ENCODE peak calls at places on chromosomes 2 and 18, in eight cellular contexts. One of them, this sample, is unnamed.

GRCh38 chr2:38377501-38378258 is 607 bp upstream of the ATL2 start:
- DNase-seq in stromal cell of bone marrow: peak
- DNase-seq in body of pancreas: no peak
- DNase-seq in cardiac muscle cell: peak
- DNase-seq in left ventricle myocardium inferior: no peak
- DNase-seq in stimulated activated CD4-positive, alpha-beta T cell treated with anti-CD3 and anti-CD28 coated beads, Interleukin-12 subunit alpha, Interleukin-12 subunit beta, amount 100 ng/mL, for 24 hours: no peak
- DNase-seq in ACHN: peak
- DNase-seq in NCI-H69: peak
- DNase-seq in this sample: no peak

GRCh38 chr2:200087451-200087850 is 132.1 kb downstream of the MAIP1 start:
- DNase-seq in stromal cell of bone marrow: no peak
- DNase-seq in body of pancreas: no peak
- DNase-seq in cardiac muscle cell: no peak
- DNase-seq in left ventricle myocardium inferior: no peak
- DNase-seq in stimulated activated CD4-positive, alpha-beta T cell treated with anti-CD3 and anti-CD28 coated beads, Interleukin-12 subunit alpha, Interleukin-12 subunit beta, amount 100 ng/mL, for 24 hours: no peak
- DNase-seq in ACHN: no peak
- DNase-seq in NCI-H69: no peak
- DNase-seq in this sample: no peak

GRCh38 chr2:97748397-97748796 is 35.0 kb downstream of the ZAP70 start:
- DNase-seq in stromal cell of bone marrow: no peak
- DNase-seq in body of pancreas: no peak
- DNase-seq in cardiac muscle cell: peak
- DNase-seq in left ventricle myocardium inferior: peak
- DNase-seq in stimulated activated CD4-positive, alpha-beta T cell treated with anti-CD3 and anti-CD28 coated beads, Interleukin-12 subunit alpha, Interleukin-12 subunit beta, amount 100 ng/mL, for 24 hours: no peak
- DNase-seq in ACHN: peak
- DNase-seq in NCI-H69: peak
- DNase-seq in this sample: no peak

GRCh38 chr18:71114550-71115210 is 825.8 kb downstream of the SOCS6 start:
- DNase-seq in stromal cell of bone marrow: peak
- DNase-seq in body of pancreas: no peak
- DNase-seq in cardiac muscle cell: no peak
- DNase-seq in left ventricle myocardium inferior: no peak
- DNase-seq in stimulated activated CD4-positive, alpha-beta T cell treated with anti-CD3 and anti-CD28 coated beads, Interleukin-12 subunit alpha, Interleukin-12 subunit beta, amount 100 ng/mL, for 24 hours: no peak
- DNase-seq in ACHN: no peak
- DNase-seq in NCI-H69: no peak
- DNase-seq in this sample: no peak

GRCh38 chr2:111930404-111930803 is 32.0 kb downstream of the MERTK start:
- DNase-seq in stromal cell of bone marrow: no peak
- DNase-seq in body of pancreas: no peak
- DNase-seq in cardiac muscle cell: no peak
- DNase-seq in left ventricle myocardium inferior: no peak
- DNase-seq in stimulated activated CD4-positive, alpha-beta T cell treated with anti-CD3 and anti-CD28 coated beads, Interleukin-12 subunit alpha, Interleukin-12 subunit beta, amount 100 ng/mL, for 24 hours: no peak
- DNase-seq in ACHN: no peak
- DNase-seq in NCI-H69: no peak
- DNase-seq in this sample: no peak

GRCh38 chr2:501130-501529 is 176.1 kb downstream of the TMEM18 start:
- DNase-seq in stromal cell of bone marrow: no peak
- DNase-seq in body of pancreas: no peak
- DNase-seq in cardiac muscle cell: no peak
- DNase-seq in left ventricle myocardium inferior: no peak
- DNase-seq in stimulated activated CD4-positive, alpha-beta T cell treated with anti-CD3 and anti-CD28 coated beads, Interleukin-12 subunit alpha, Interleukin-12 subunit beta, amount 100 ng/mL, for 24 hours: no peak
- DNase-seq in ACHN: no peak
- DNase-seq in NCI-H69: no peak
- DNase-seq in this sample: no peak

GRCh38 chr2:199458017-199458805 is 472 bp upstream of the SATB2 start:
- DNase-seq in stromal cell of bone marrow: no peak
- DNase-seq in body of pancreas: no peak
- DNase-seq in cardiac muscle cell: peak
- DNase-seq in left ventricle myocardium inferior: peak
- DNase-seq in stimulated activated CD4-positive, alpha-beta T cell treated with anti-CD3 and anti-CD28 coated beads, Interleukin-12 subunit alpha, Interleukin-12 subunit beta, amount 100 ng/mL, for 24 hours: no peak
- DNase-seq in ACHN: peak
- DNase-seq in NCI-H69: peak
- DNase-seq in this sample: no peak

GRCh38 chr2:31531101-31531500 is 49.6 kb downstream of the SRD5A2 start:
- DNase-seq in stromal cell of bone marrow: no peak
- DNase-seq in body of pancreas: no peak
- DNase-seq in cardiac muscle cell: no peak
- DNase-seq in left ventricle myocardium inferior: no peak
- DNase-seq in stimulated activated CD4-positive, alpha-beta T cell treated with anti-CD3 and anti-CD28 coated beads, Interleukin-12 subunit alpha, Interleukin-12 subunit beta, amount 100 ng/mL, for 24 hours: no peak
- DNase-seq in ACHN: no peak
- DNase-seq in NCI-H69: no peak
- DNase-seq in this sample: no peak

GRCh38 chr2:135685361-135685760 is 56.3 kb upstream of the UBXN4 start:
- DNase-seq in stromal cell of bone marrow: no peak
- DNase-seq in body of pancreas: no peak
- DNase-seq in cardiac muscle cell: no peak
- DNase-seq in left ventricle myocardium inferior: no peak
- DNase-seq in stimulated activated CD4-positive, alpha-beta T cell treated with anti-CD3 and anti-CD28 coated beads, Interleukin-12 subunit alpha, Interleukin-12 subunit beta, amount 100 ng/mL, for 24 hours: no peak
- DNase-seq in ACHN: no peak
- DNase-seq in NCI-H69: no peak
- DNase-seq in this sample: peak

GRCh38 chr2:218895326-218895725 is 14.7 kb downstream of the WNT10A start:
- DNase-seq in stromal cell of bone marrow: no peak
- DNase-seq in body of pancreas: no peak
- DNase-seq in cardiac muscle cell: no peak
- DNase-seq in left ventricle myocardium inferior: no peak
- DNase-seq in stimulated activated CD4-positive, alpha-beta T cell treated with anti-CD3 and anti-CD28 coated beads, Interleukin-12 subunit alpha, Interleukin-12 subunit beta, amount 100 ng/mL, for 24 hours: no peak
- DNase-seq in ACHN: no peak
- DNase-seq in NCI-H69: peak
- DNase-seq in this sample: peak

GRCh38 chr2:64342195-64343099 is 111.5 kb upstream of the LGALSL start:
- DNase-seq in stromal cell of bone marrow: no peak
- DNase-seq in body of pancreas: no peak
- DNase-seq in cardiac muscle cell: no peak
- DNase-seq in left ventricle myocardium inferior: no peak
- DNase-seq in stimulated activated CD4-positive, alpha-beta T cell treated with anti-CD3 and anti-CD28 coated beads, Interleukin-12 subunit alpha, Interleukin-12 subunit beta, amount 100 ng/mL, for 24 hours: no peak
- DNase-seq in ACHN: peak
- DNase-seq in NCI-H69: no peak
- DNase-seq in this sample: peak

GRCh38 chr2:26356771-26357170 is 10.2 kb upstream of the ADGRF3 start:
- DNase-seq in stromal cell of bone marrow: no peak
- DNase-seq in body of pancreas: no peak
- DNase-seq in cardiac muscle cell: no peak
- DNase-seq in left ventricle myocardium inferior: no peak
- DNase-seq in stimulated activated CD4-positive, alpha-beta T cell treated with anti-CD3 and anti-CD28 coated beads, Interleukin-12 subunit alpha, Interleukin-12 subunit beta, amount 100 ng/mL, for 24 hours: no peak
- DNase-seq in ACHN: no peak
- DNase-seq in NCI-H69: no peak
- DNase-seq in this sample: peak

GRCh38 chr2:73920577-73921545 is 5.8 kb upstream of the DGUOK start:
- DNase-seq in stromal cell of bone marrow: no peak
- DNase-seq in body of pancreas: peak
- DNase-seq in cardiac muscle cell: peak
- DNase-seq in left ventricle myocardium inferior: no peak
- DNase-seq in stimulated activated CD4-positive, alpha-beta T cell treated with anti-CD3 and anti-CD28 coated beads, Interleukin-12 subunit alpha, Interleukin-12 subunit beta, amount 100 ng/mL, for 24 hours: no peak
- DNase-seq in ACHN: peak
- DNase-seq in NCI-H69: peak
- DNase-seq in this sample: no peak

GRCh38 chr2:8663997-8664396 is 17.9 kb upstream of the ID2 start:
- DNase-seq in stromal cell of bone marrow: no peak
- DNase-seq in body of pancreas: no peak
- DNase-seq in cardiac muscle cell: no peak
- DNase-seq in left ventricle myocardium inferior: no peak
- DNase-seq in stimulated activated CD4-positive, alpha-beta T cell treated with anti-CD3 and anti-CD28 coated beads, Interleukin-12 subunit alpha, Interleukin-12 subunit beta, amount 100 ng/mL, for 24 hours: no peak
- DNase-seq in ACHN: no peak
- DNase-seq in NCI-H69: no peak
- DNase-seq in this sample: no peak

GRCh38 chr18:33440384-33441043 is at the start of gene CCDC178:
- DNase-seq in stromal cell of bone marrow: no peak
- DNase-seq in body of pancreas: peak
- DNase-seq in cardiac muscle cell: peak
- DNase-seq in left ventricle myocardium inferior: no peak
- DNase-seq in stimulated activated CD4-positive, alpha-beta T cell treated with anti-CD3 and anti-CD28 coated beads, Interleukin-12 subunit alpha, Interleukin-12 subunit beta, amount 100 ng/mL, for 24 hours: no peak
- DNase-seq in ACHN: peak
- DNase-seq in NCI-H69: peak
- DNase-seq in this sample: no peak

GRCh38 chr2:38301340-38301968 is 75.6 kb downstream of the ATL2 start:
- DNase-seq in stromal cell of bone marrow: no peak
- DNase-seq in body of pancreas: no peak
- DNase-seq in cardiac muscle cell: peak
- DNase-seq in left ventricle myocardium inferior: no peak
- DNase-seq in stimulated activated CD4-positive, alpha-beta T cell treated with anti-CD3 and anti-CD28 coated beads, Interleukin-12 subunit alpha, Interleukin-12 subunit beta, amount 100 ng/mL, for 24 hours: no peak
- DNase-seq in ACHN: no peak
- DNase-seq in NCI-H69: no peak
- DNase-seq in this sample: no peak

GRCh38 chr18:75221397-75221796 is 10.8 kb downstream of the TSHZ1 start:
- DNase-seq in stromal cell of bone marrow: no peak
- DNase-seq in body of pancreas: no peak
- DNase-seq in cardiac muscle cell: no peak
- DNase-seq in left ventricle myocardium inferior: no peak
- DNase-seq in stimulated activated CD4-positive, alpha-beta T cell treated with anti-CD3 and anti-CD28 coated beads, Interleukin-12 subunit alpha, Interleukin-12 subunit beta, amount 100 ng/mL, for 24 hours: no peak
- DNase-seq in ACHN: no peak
- DNase-seq in NCI-H69: peak
- DNase-seq in this sample: peak

GRCh38 chr2:175679231-175679630 is 322.8 kb downstream of the LNPK start:
- DNase-seq in stromal cell of bone marrow: no peak
- DNase-seq in body of pancreas: no peak
- DNase-seq in cardiac muscle cell: no peak
- DNase-seq in left ventricle myocardium inferior: no peak
- DNase-seq in stimulated activated CD4-positive, alpha-beta T cell treated with anti-CD3 and anti-CD28 coated beads, Interleukin-12 subunit alpha, Interleukin-12 subunit beta, amount 100 ng/mL, for 24 hours: no peak
- DNase-seq in ACHN: no peak
- DNase-seq in NCI-H69: no peak
- DNase-seq in this sample: no peak

GRCh38 chr2:143254108-143254507 is 124.9 kb downstream of the ARHGAP15 start:
- DNase-seq in stromal cell of bone marrow: no peak
- DNase-seq in body of pancreas: no peak
- DNase-seq in cardiac muscle cell: no peak
- DNase-seq in left ventricle myocardium inferior: no peak
- DNase-seq in stimulated activated CD4-positive, alpha-beta T cell treated with anti-CD3 and anti-CD28 coated beads, Interleukin-12 subunit alpha, Interleukin-12 subunit beta, amount 100 ng/mL, for 24 hours: no peak
- DNase-seq in ACHN: no peak
- DNase-seq in NCI-H69: no peak
- DNase-seq in this sample: no peak

GRCh38 chr2:172991036-172991435 is 84.6 kb upstream of the MAP3K20 start:
- DNase-seq in stromal cell of bone marrow: no peak
- DNase-seq in body of pancreas: no peak
- DNase-seq in cardiac muscle cell: no peak
- DNase-seq in left ventricle myocardium inferior: no peak
- DNase-seq in stimulated activated CD4-positive, alpha-beta T cell treated with anti-CD3 and anti-CD28 coated beads, Interleukin-12 subunit alpha, Interleukin-12 subunit beta, amount 100 ng/mL, for 24 hours: no peak
- DNase-seq in ACHN: no peak
- DNase-seq in NCI-H69: peak
- DNase-seq in this sample: no peak

GRCh38 chr2:9570182-9571060 is 14.8 kb upstream of the ADAM17 start:
- DNase-seq in stromal cell of bone marrow: no peak
- DNase-seq in body of pancreas: no peak
- DNase-seq in cardiac muscle cell: no peak
- DNase-seq in left ventricle myocardium inferior: no peak
- DNase-seq in stimulated activated CD4-positive, alpha-beta T cell treated with anti-CD3 and anti-CD28 coated beads, Interleukin-12 subunit alpha, Interleukin-12 subunit beta, amount 100 ng/mL, for 24 hours: no peak
- DNase-seq in ACHN: no peak
- DNase-seq in NCI-H69: no peak
- DNase-seq in this sample: no peak

GRCh38 chr2:79580175-79580574 is 67.3 kb downstream of the CTNNA2 start:
- DNase-seq in stromal cell of bone marrow: peak
- DNase-seq in body of pancreas: no peak
- DNase-seq in cardiac muscle cell: no peak
- DNase-seq in left ventricle myocardium inferior: no peak
- DNase-seq in stimulated activated CD4-positive, alpha-beta T cell treated with anti-CD3 and anti-CD28 coated beads, Interleukin-12 subunit alpha, Interleukin-12 subunit beta, amount 100 ng/mL, for 24 hours: no peak
- DNase-seq in ACHN: no peak
- DNase-seq in NCI-H69: no peak
- DNase-seq in this sample: no peak

GRCh38 chr2:179677148-179677688 is 184.2 kb downstream of the ZNF385B start:
- DNase-seq in stromal cell of bone marrow: no peak
- DNase-seq in body of pancreas: no peak
- DNase-seq in cardiac muscle cell: peak
- DNase-seq in left ventricle myocardium inferior: no peak
- DNase-seq in stimulated activated CD4-positive, alpha-beta T cell treated with anti-CD3 and anti-CD28 coated beads, Interleukin-12 subunit alpha, Interleukin-12 subunit beta, amount 100 ng/mL, for 24 hours: no peak
- DNase-seq in ACHN: no peak
- DNase-seq in NCI-H69: no peak
- DNase-seq in this sample: no peak

GRCh38 chr2:43180901-43181300 is 45.5 kb downstream of the ZFP36L2 start:
- DNase-seq in stromal cell of bone marrow: no peak
- DNase-seq in body of pancreas: no peak
- DNase-seq in cardiac muscle cell: no peak
- DNase-seq in left ventricle myocardium inferior: no peak
- DNase-seq in stimulated activated CD4-positive, alpha-beta T cell treated with anti-CD3 and anti-CD28 coated beads, Interleukin-12 subunit alpha, Interleukin-12 subunit beta, amount 100 ng/mL, for 24 hours: no peak
- DNase-seq in ACHN: no peak
- DNase-seq in NCI-H69: no peak
- DNase-seq in this sample: peak

GRCh38 chr2:227038550-227039189 is 125.3 kb downstream of the COL4A4 start:
- DNase-seq in stromal cell of bone marrow: no peak
- DNase-seq in body of pancreas: no peak
- DNase-seq in cardiac muscle cell: no peak
- DNase-seq in left ventricle myocardium inferior: no peak
- DNase-seq in stimulated activated CD4-positive, alpha-beta T cell treated with anti-CD3 and anti-CD28 coated beads, Interleukin-12 subunit alpha, Interleukin-12 subunit beta, amount 100 ng/mL, for 24 hours: no peak
- DNase-seq in ACHN: no peak
- DNase-seq in NCI-H69: peak
- DNase-seq in this sample: no peak

GRCh38 chr2:97911210-97911921 is 84.4 kb downstream of the TMEM131 start:
- DNase-seq in stromal cell of bone marrow: peak
- DNase-seq in body of pancreas: no peak
- DNase-seq in cardiac muscle cell: no peak
- DNase-seq in left ventricle myocardium inferior: no peak
- DNase-seq in stimulated activated CD4-positive, alpha-beta T cell treated with anti-CD3 and anti-CD28 coated beads, Interleukin-12 subunit alpha, Interleukin-12 subunit beta, amount 100 ng/mL, for 24 hours: no peak
- DNase-seq in ACHN: no peak
- DNase-seq in NCI-H69: no peak
- DNase-seq in this sample: peak

GRCh38 chr2:64656379-64656778 is 2.7 kb upstream of the SERTAD2 start:
- DNase-seq in stromal cell of bone marrow: no peak
- DNase-seq in body of pancreas: no peak
- DNase-seq in cardiac muscle cell: no peak
- DNase-seq in left ventricle myocardium inferior: no peak
- DNase-seq in stimulated activated CD4-positive, alpha-beta T cell treated with anti-CD3 and anti-CD28 coated beads, Interleukin-12 subunit alpha, Interleukin-12 subunit beta, amount 100 ng/mL, for 24 hours: no peak
- DNase-seq in ACHN: no peak
- DNase-seq in NCI-H69: no peak
- DNase-seq in this sample: no peak

This sample was measured in bronchial epithelial cell.